ENCODE peak calls at places on chromosome 16, in four cellular contexts. C, W, F and U are unnamed samples.

GRCh38 chr16:47018223-47018891 is 44.9 kb upstream of the DNAJA2 start:
- DNase-seq in F (peak), C (peak), W (peak), U (peak)

GRCh38 chr16:71413341-71413740 is 28.5 kb downstream of the TLE7 start:
- DNase-seq in C (no peak), F (no peak), W (no peak), U (no peak)

GRCh38 chr16:68733570-68733969 is 3.5 kb upstream of the CDH1 start:
- DNase-seq in W (no peak), F (no peak), C (no peak), U (no peak)

GRCh38 chr16:1261131-1261917 is 5.5 kb downstream of the TPSD1 start:
- DNase-seq in C (no peak), W (no peak), F (no peak), U (no peak)

GRCh38 chr16:89324056-89325010 is 106.8 kb downstream of the ZNF778 start:
- DNase-seq in C (peak), F (no peak), W (peak), U (no peak)

GRCh38 chr16:1300664-1301476 is 8.6 kb upstream of the UBE2I start:
- DNase-seq in F (peak), W (peak), C (peak), U (peak)

GRCh38 chr16:14148016-14148415 is 76.9 kb downstream of the MRTFB start:
- DNase-seq in C (peak), W (no peak), F (no peak), U (no peak)

GRCh38 chr16:57003439-57004386 is 14.4 kb downstream of the NLRC5 start:
- DNase-seq in W (no peak), F (no peak), C (no peak), U (peak)

GRCh38 chr16:19458722-19459379 is 41.2 kb downstream of the TMC5 start:
- DNase-seq in W (no peak), F (no peak), C (no peak), U (no peak)

GRCh38 chr16:25135239-25135878 is 23.8 kb downstream of the LCMT1 start:
- DNase-seq in C (peak), F (no peak), W (no peak), U (no peak)

GRCh38 chr16:3049921-3050481 is 3.6 kb downstream of the MMP25 start:
- DNase-seq in W (peak), C (no peak), F (no peak), U (no peak)

DNA sequence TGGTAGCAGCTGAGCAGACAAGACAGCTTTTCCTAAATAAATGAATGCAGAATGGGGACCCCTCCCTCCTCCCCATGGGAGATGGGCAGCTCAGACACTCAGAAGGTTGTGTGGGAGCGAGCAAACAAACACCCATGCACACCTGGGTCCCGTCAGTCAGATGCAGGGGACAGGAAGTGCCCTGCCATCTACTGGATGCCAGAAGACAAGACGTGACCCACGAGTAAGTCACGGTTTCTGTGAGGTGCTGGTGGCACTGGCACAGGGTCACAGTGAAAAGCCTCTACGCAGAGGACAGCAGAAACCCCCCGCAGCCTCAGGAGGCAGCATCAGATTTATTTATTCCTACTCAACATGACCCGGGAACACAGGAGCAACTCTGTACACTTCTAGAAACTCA is 8.4 kb downstream of the HBQ1 start:
- DNase-seq in C (no peak), W (no peak), F (no peak), U (no peak)
- TF ChIP-seq CTCF in C (no peak), W (peak), F (peak), U (no peak)

GRCh38 chr16:88299751-88300462 is 82.9 kb upstream of the ZNF469 start:
- DNase-seq in W (no peak), F (no peak), C (no peak), U (no peak)
- TF ChIP-seq CTCF in W (no peak), F (no peak), C (no peak), U (no peak)

DNA sequence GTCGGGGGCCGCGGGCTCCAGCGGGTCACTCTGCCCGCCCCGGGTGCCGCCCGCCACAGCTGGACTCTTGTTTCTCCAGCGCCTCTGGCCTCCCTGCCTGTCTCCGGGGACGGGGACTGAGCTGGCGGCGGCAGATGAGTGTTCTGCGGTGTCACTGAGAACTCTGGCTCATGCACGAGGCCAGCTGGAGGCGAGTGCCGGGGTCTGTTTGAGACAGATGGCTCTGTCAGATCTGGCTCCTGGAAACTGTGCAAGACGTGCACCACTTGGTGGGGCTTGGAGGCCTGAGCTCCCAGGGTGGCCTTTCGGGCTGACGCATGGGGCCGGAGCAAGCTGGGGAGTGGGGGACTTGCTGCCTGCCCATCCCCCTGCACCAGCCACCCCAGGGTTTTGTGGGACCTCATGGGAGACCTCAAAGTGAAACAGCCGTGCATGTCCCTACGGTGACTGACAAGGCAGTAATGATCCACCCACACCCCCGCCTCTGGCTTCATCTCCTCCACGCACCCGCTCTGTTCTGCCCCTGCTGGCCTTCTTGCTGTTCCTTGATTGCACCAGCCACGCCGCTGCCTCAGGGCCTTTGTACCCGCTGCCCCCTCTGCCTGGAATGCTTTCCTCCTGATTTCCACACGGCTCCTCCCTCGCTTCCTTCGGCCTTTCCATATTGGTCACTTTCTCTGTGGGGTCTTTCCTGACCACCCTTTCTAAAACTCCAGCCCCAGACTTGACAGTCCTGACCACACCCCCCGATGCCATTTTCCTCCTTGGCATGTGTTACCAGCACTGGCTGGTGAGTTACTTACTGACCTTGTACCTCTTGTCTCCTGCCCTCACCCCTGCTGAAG is 174.9 kb upstream of the CIBAR2 start:
- DNase-seq in F (no peak), C (peak), W (no peak), U (no peak)
- TF ChIP-seq CTCF in F (no peak), C (no peak), W (no peak), U (no peak)

GRCh38 chr16:86709902-86710601 is 131.7 kb downstream of the FOXL1 start:
- DNase-seq in F (no peak), C (no peak), W (no peak), U (no peak)
- TF ChIP-seq CTCF in F (no peak), C (no peak), W (no peak), U (no peak)

GRCh38 chr16:5604770-5605169 is 507.2 kb upstream of the EEF2KMT start:
- DNase-seq in C (no peak), F (no peak), W (no peak), U (no peak)
- TF ChIP-seq CTCF in C (no peak), F (peak), W (no peak), U (no peak)

GRCh38 chr16:50683689-50684374 is 2.7 kb upstream of the SNX20 start:
- DNase-seq in F (no peak), W (peak), C (no peak), U (peak)
- TF ChIP-seq CTCF in F (no peak), W (no peak), C (no peak), U (no peak)

GRCh38 chr16:48361012-48361411 is 24.2 kb downstream of the SIAH1 start:
- DNase-seq in C (no peak), F (no peak), W (peak), U (no peak)
- TF ChIP-seq CTCF in C (no peak), F (no peak), W (no peak), U (no peak)

GRCh38 chr16:30902070-30902972 is 5.9 kb downstream of the CTF1 start:
- DNase-seq in W (peak), C (peak), F (peak), U (peak)
- TF ChIP-seq CTCF in W (peak), C (peak), F (peak), U (no peak)